ENCODE peak calls at places on chromosomes 3 and 15, in ten cellular contexts. One of them, this sample, is unnamed.

GRCh38 chr15:57060799-57061198 is 142.4 kb downstream of the TCF12 start:
- DNase-seq in right atrium auricular region: no peak
- DNase-seq in fibroblast of lung: peak; percentile 94
- DNase-seq in upper lobe of right lung: no peak
- DNase-seq in GM12878: no peak
- DNase-seq in CD8-positive, alpha-beta T cell: no peak
- DNase-seq in IMR-90: peak; percentile 89
- DNase-seq in A549: peak; percentile 31
- DNase-seq in heart left ventricle: no peak
- DNase-seq in spleen: no peak
- DNase-seq in this sample: no peak

GRCh38 chr3:182711261-182711683 is 82.0 kb upstream of the ATP11B start:
- DNase-seq in right atrium auricular region: no peak
- DNase-seq in fibroblast of lung: no peak
- DNase-seq in upper lobe of right lung: no peak
- DNase-seq in GM12878: no peak
- DNase-seq in CD8-positive, alpha-beta T cell: no peak
- DNase-seq in IMR-90: no peak
- DNase-seq in A549: no peak
- DNase-seq in heart left ventricle: no peak
- DNase-seq in spleen: no peak
- DNase-seq in this sample: no peak

GRCh38 chr15:62618432-62618831 is 424.1 kb upstream of the TPM1 start:
- DNase-seq in right atrium auricular region: no peak
- DNase-seq in fibroblast of lung: peak; percentile 93
- DNase-seq in upper lobe of right lung: no peak
- DNase-seq in GM12878: no peak
- DNase-seq in CD8-positive, alpha-beta T cell: no peak
- DNase-seq in IMR-90: peak; percentile 94
- DNase-seq in A549: peak; percentile 22
- DNase-seq in heart left ventricle: no peak
- DNase-seq in spleen: no peak
- DNase-seq in this sample: no peak

GRCh38 chr3:72195895-72196294 is 410.9 kb upstream of the PROK2 start:
- DNase-seq in right atrium auricular region: no peak
- DNase-seq in fibroblast of lung: no peak
- DNase-seq in upper lobe of right lung: no peak
- DNase-seq in GM12878: no peak
- DNase-seq in CD8-positive, alpha-beta T cell: no peak
- DNase-seq in IMR-90: no peak
- DNase-seq in A549: no peak
- DNase-seq in heart left ventricle: no peak
- DNase-seq in spleen: no peak
- DNase-seq in this sample: no peak

GRCh38 chr3:159239054-159239453 is 437.2 kb downstream of the MFSD1 start:
- DNase-seq in right atrium auricular region: no peak
- DNase-seq in fibroblast of lung: peak; percentile 67
- DNase-seq in upper lobe of right lung: no peak
- DNase-seq in GM12878: no peak
- DNase-seq in CD8-positive, alpha-beta T cell: no peak
- DNase-seq in IMR-90: no peak
- DNase-seq in A549: no peak
- DNase-seq in heart left ventricle: no peak
- DNase-seq in spleen: no peak
- DNase-seq in this sample: no peak

GRCh38 chr3:13335062-13335461 is 85.1 kb downstream of the NUP210 start:
- DNase-seq in right atrium auricular region: no peak
- DNase-seq in fibroblast of lung: no peak
- DNase-seq in upper lobe of right lung: no peak
- DNase-seq in GM12878: no peak
- DNase-seq in CD8-positive, alpha-beta T cell: no peak
- DNase-seq in IMR-90: no peak
- DNase-seq in A549: no peak
- DNase-seq in heart left ventricle: no peak
- DNase-seq in spleen: no peak
- DNase-seq in this sample: no peak

GRCh38 chr15:23695282-23695681 is 8.2 kb upstream of the NDN start:
- DNase-seq in right atrium auricular region: no peak
- DNase-seq in fibroblast of lung: no peak
- DNase-seq in upper lobe of right lung: no peak
- DNase-seq in GM12878: no peak
- DNase-seq in CD8-positive, alpha-beta T cell: no peak
- DNase-seq in IMR-90: no peak
- DNase-seq in A549: no peak
- DNase-seq in heart left ventricle: no peak
- DNase-seq in spleen: no peak
- DNase-seq in this sample: no peak

GRCh38 chr3:146156060-146156459 is 4.9 kb downstream of the PLOD2 start:
- DNase-seq in right atrium auricular region: no peak
- DNase-seq in fibroblast of lung: no peak
- DNase-seq in upper lobe of right lung: no peak
- DNase-seq in GM12878: no peak
- DNase-seq in CD8-positive, alpha-beta T cell: no peak
- DNase-seq in IMR-90: no peak
- DNase-seq in A549: no peak
- DNase-seq in heart left ventricle: no peak
- DNase-seq in spleen: no peak
- DNase-seq in this sample: no peak

GRCh38 chr3:124826703-124827102 is 60.5 kb downstream of the ITGB5 start:
- DNase-seq in right atrium auricular region: no peak
- DNase-seq in fibroblast of lung: peak; percentile 96
- DNase-seq in upper lobe of right lung: no peak
- DNase-seq in GM12878: no peak
- DNase-seq in CD8-positive, alpha-beta T cell: no peak
- DNase-seq in IMR-90: peak; percentile 93
- DNase-seq in A549: no peak
- DNase-seq in heart left ventricle: no peak
- DNase-seq in spleen: no peak
- DNase-seq in this sample: peak; percentile 34

GRCh38 chr15:84810073-84810840 is 6.9 kb upstream of the ALPK3 start:
- DNase-seq in right atrium auricular region: peak; percentile 55
- DNase-seq in fibroblast of lung: peak; percentile 38
- DNase-seq in upper lobe of right lung: peak; percentile 40
- DNase-seq in GM12878: no peak
- DNase-seq in CD8-positive, alpha-beta T cell: no peak
- DNase-seq in IMR-90: peak; percentile 62
- DNase-seq in A549: no peak
- DNase-seq in heart left ventricle: peak; percentile 19
- DNase-seq in spleen: no peak
- DNase-seq in this sample: no peak

GRCh38 chr15:73990250-73991005 is 1.7 kb downstream of the STOML1 start:
- DNase-seq in right atrium auricular region: no peak
- DNase-seq in fibroblast of lung: no peak
- DNase-seq in upper lobe of right lung: no peak
- DNase-seq in GM12878: no peak
- DNase-seq in CD8-positive, alpha-beta T cell: no peak
- DNase-seq in IMR-90: no peak
- DNase-seq in A549: no peak
- DNase-seq in heart left ventricle: no peak
- DNase-seq in spleen: no peak
- DNase-seq in this sample: no peak
- H3K4me1 ChIP-seq in right atrium auricular region: no peaks in the 10 kb centered on the region
- H3K4me1 ChIP-seq in fibroblast of lung: peaks cover 39% of the 10 kb centered on the region
- H3K4me1 ChIP-seq in upper lobe of right lung: peaks cover 58% of the 10 kb centered on the region
- H3K4me1 ChIP-seq in GM12878: peaks cover 33% of the 10 kb centered on the region
- H3K4me1 ChIP-seq in CD8-positive, alpha-beta T cell: peaks cover 31% of the 10 kb centered on the region
- H3K4me1 ChIP-seq in IMR-90: peaks cover 32% of the 10 kb centered on the region
- H3K4me1 ChIP-seq in A549: peaks cover 33% of the 10 kb centered on the region
- H3K4me1 ChIP-seq in heart left ventricle: peaks cover 80% of the 10 kb centered on the region
- H3K4me1 ChIP-seq in spleen: peaks cover 93% of the 10 kb centered on the region
- H3K4me1 ChIP-seq in this sample: peaks cover 31% of the 10 kb centered on the region

DNA sequence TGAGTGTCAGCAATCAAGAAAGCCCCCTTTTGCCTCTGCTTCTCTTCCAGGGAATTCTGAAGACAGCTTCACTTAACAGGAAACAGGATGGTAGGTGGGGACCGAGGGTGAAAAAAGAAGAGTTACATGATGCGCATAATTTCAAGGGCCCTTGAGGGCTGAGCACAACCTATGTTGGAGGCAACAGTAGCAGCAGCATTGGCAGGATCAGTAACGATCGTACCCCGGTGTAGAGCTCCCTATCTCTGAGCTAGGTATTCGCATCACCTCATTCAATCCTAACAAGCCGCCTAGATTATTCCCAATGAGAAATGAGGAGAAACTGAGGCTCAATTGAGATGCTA is 432 bp upstream of the RAD54L2 start:
- DNase-seq in right atrium auricular region: no peak
- DNase-seq in fibroblast of lung: peak; percentile 18
- DNase-seq in upper lobe of right lung: no peak
- DNase-seq in GM12878: no peak
- DNase-seq in CD8-positive, alpha-beta T cell: no peak
- DNase-seq in IMR-90: no peak
- DNase-seq in A549: no peak
- DNase-seq in heart left ventricle: no peak
- DNase-seq in spleen: no peak
- DNase-seq in this sample: no peak
- H3K4me3 ChIP-seq in right atrium auricular region: peak overlapping the region; percentile 90
- H3K4me3 ChIP-seq in fibroblast of lung: peak overlapping the region; percentile 96
- H3K4me3 ChIP-seq in upper lobe of right lung: peak overlapping the region; percentile 96
- H3K4me3 ChIP-seq in GM12878: peak overlapping the region; percentile 97
- H3K4me3 ChIP-seq in CD8-positive, alpha-beta T cell: peak overlapping the region; percentile 91
- H3K4me3 ChIP-seq in IMR-90: peak overlapping the region; percentile 63
- H3K4me3 ChIP-seq in A549: peak overlapping the region; percentile 100
- H3K4me3 ChIP-seq in heart left ventricle: peak overlapping the region; percentile 82
- H3K4me3 ChIP-seq in spleen: peak overlapping the region; percentile 97
- H3K4me3 ChIP-seq in this sample: peak overlapping the region; percentile 99

GRCh38 chr15:42490743-42491539 is at the start of gene ZNF106:
- DNase-seq in right atrium auricular region: peak; percentile 86
- DNase-seq in fibroblast of lung: peak; percentile 90
- DNase-seq in upper lobe of right lung: peak; percentile 92
- DNase-seq in GM12878: peak; percentile 78
- DNase-seq in CD8-positive, alpha-beta T cell: peak; percentile 79
- DNase-seq in IMR-90: peak; percentile 92
- DNase-seq in A549: peak; percentile 85
- DNase-seq in heart left ventricle: peak; percentile 89
- DNase-seq in spleen: peak; percentile 96
- DNase-seq in this sample: peak; percentile 31
- TF ChIP-seq CTCF in right atrium auricular region: no peak
- TF ChIP-seq CTCF in fibroblast of lung: peak; percentile 18
- TF ChIP-seq CTCF in upper lobe of right lung: no peak
- TF ChIP-seq CTCF in GM12878: no peak
- TF ChIP-seq CTCF in CD8-positive, alpha-beta T cell: no peak
- TF ChIP-seq CTCF in IMR-90: peak; percentile 20
- TF ChIP-seq CTCF in A549: no peak
- TF ChIP-seq CTCF in heart left ventricle: no peak
- TF ChIP-seq CTCF in spleen: peak; percentile 13
- TF ChIP-seq CTCF in this sample: no peak

GRCh38 chr3:53166781-53167291 is 5.8 kb downstream of the PRKCD start:
- DNase-seq in right atrium auricular region: peak; percentile 71
- DNase-seq in fibroblast of lung: peak; percentile 74
- DNase-seq in upper lobe of right lung: peak; percentile 88
- DNase-seq in GM12878: no peak
- DNase-seq in CD8-positive, alpha-beta T cell: no peak
- DNase-seq in IMR-90: peak; percentile 64
- DNase-seq in A549: no peak
- DNase-seq in heart left ventricle: peak; percentile 80
- DNase-seq in spleen: peak; percentile 93
- DNase-seq in this sample: no peak
- H3K4me1 ChIP-seq in right atrium auricular region: no peaks in the 10 kb centered on the region
- H3K4me1 ChIP-seq in fibroblast of lung: peaks cover 14% of the 10 kb centered on the region
- H3K4me1 ChIP-seq in upper lobe of right lung: peaks cover 60% of the 10 kb centered on the region
- H3K4me1 ChIP-seq in GM12878: peaks cover 84% of the 10 kb centered on the region
- H3K4me1 ChIP-seq in CD8-positive, alpha-beta T cell: peaks cover 19% of the 10 kb centered on the region
- H3K4me1 ChIP-seq in IMR-90: peaks cover 17% of the 10 kb centered on the region
- H3K4me1 ChIP-seq in A549: peaks cover 12% of the 10 kb centered on the region
- H3K4me1 ChIP-seq in heart left ventricle: peaks cover 14% of the 10 kb centered on the region
- H3K4me1 ChIP-seq in spleen: peaks cover 100% of the 10 kb centered on the region
- H3K4me1 ChIP-seq in this sample: peaks cover 57% of the 10 kb centered on the region

DNA sequence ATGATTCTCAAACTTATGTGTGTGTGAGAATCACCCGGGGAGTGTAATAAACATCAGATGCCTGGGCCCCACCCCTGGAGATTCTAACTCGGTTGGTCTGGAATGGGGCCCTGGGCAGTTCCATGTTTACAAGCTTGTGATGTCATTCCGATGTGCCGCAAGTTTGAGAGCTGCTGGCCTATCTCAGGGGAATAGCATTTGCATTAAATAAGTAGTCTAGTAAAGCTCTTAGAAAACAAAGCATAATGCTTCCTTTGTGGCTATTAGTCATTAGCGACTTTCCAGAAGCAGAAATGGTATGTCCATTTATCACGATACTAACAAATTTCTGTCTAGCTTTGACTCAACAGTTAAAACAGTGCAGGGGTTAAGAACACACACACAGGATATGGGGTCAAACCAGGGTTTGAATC is 20.9 kb downstream of the PGBD4 start:
- DNase-seq in right atrium auricular region: no peak
- DNase-seq in fibroblast of lung: peak; percentile 98
- DNase-seq in upper lobe of right lung: no peak
- DNase-seq in GM12878: peak; percentile 42
- DNase-seq in CD8-positive, alpha-beta T cell: no peak
- DNase-seq in IMR-90: peak; percentile 97
- DNase-seq in A549: no peak
- DNase-seq in heart left ventricle: no peak
- DNase-seq in spleen: no peak
- DNase-seq in this sample: no peak
- H3K4me3 ChIP-seq in right atrium auricular region: no peak overlapping the region
- H3K4me3 ChIP-seq in fibroblast of lung: no peak overlapping the region
- H3K4me3 ChIP-seq in upper lobe of right lung: no peak overlapping the region
- H3K4me3 ChIP-seq in GM12878: no peak overlapping the region
- H3K4me3 ChIP-seq in CD8-positive, alpha-beta T cell: no peak overlapping the region
- H3K4me3 ChIP-seq in IMR-90: no peak overlapping the region
- H3K4me3 ChIP-seq in A549: no peak overlapping the region
- H3K4me3 ChIP-seq in heart left ventricle: no peak overlapping the region
- H3K4me3 ChIP-seq in spleen: no peak overlapping the region
- H3K4me3 ChIP-seq in this sample: no peak overlapping the region

This sample was measured in thoracic aorta.